ENCODE peak calls at places on chromosomes 3 and 15, in nine cellular contexts. X, E, D, W, J, G, R, O and F are unnamed samples.

GRCh38 chr15:44194397-44195150 is 497 bp downstream of the FRMD5 start:
- DNase-seq in O (no peak), E (peak; percentile 20), W (no peak), J (no peak), D (peak; percentile 50), X (no peak), R (peak; percentile 28), G (peak; percentile 52), F (peak; percentile 73)

GRCh38 chr3:136277634-136278033 is 27.5 kb downstream of the PCCB start:
- DNase-seq in E (no peak), O (no peak), D (no peak), W (no peak), J (no peak), X (peak; percentile 71), G (peak; percentile 36), R (no peak), F (peak; percentile 28)

GRCh38 chr3:16937421-16937820 is 52.7 kb downstream of the PLCL2 start:
- DNase-seq in O (no peak), X (no peak), R (no peak), E (no peak), D (no peak), J (no peak), G (no peak), W (no peak), F (no peak)

GRCh38 chr3:54339608-54340007 is 217.3 kb downstream of the CACNA2D3 start:
- DNase-seq in E (no peak), R (no peak), D (no peak), J (no peak), O (no peak), G (no peak), X (no peak), W (no peak), F (no peak)

GRCh38 chr3:123586131-123586530 is 1.3 kb upstream of the HACD2 start:
- DNase-seq in R (peak; percentile 49), J (peak; percentile 69), O (peak; percentile 72), G (peak; percentile 73), D (peak; percentile 40), E (no peak), X (peak; percentile 90), W (peak; percentile 67), F (peak; percentile 82)

GRCh38 chr3:39106281-39107055 is 959 bp downstream of the GORASP1 start:
- DNase-seq in R (no peak), W (no peak), G (no peak), D (no peak), O (no peak), E (no peak), X (peak; percentile 61), J (peak; percentile 44), F (peak; percentile 47)

GRCh38 chr3:150073031-150073430 is 102.3 kb upstream of the PFN2 start:
- DNase-seq in O (no peak), X (no peak), J (no peak), E (no peak), R (no peak), G (no peak), D (no peak), W (no peak), F (no peak)

GRCh38 chr3:194671511-194671899 is 486 bp downstream of the LSG1 start:
- DNase-seq in W (peak; percentile 24), O (peak; percentile 28), G (no peak), R (no peak), E (no peak), X (peak; percentile 60), D (no peak), J (peak; percentile 14), F (no peak)

GRCh38 chr3:37956353-37957184 is 34.0 kb upstream of the VILL start:
- DNase-seq in R (no peak), E (no peak), X (peak; percentile 48), O (no peak), G (no peak), W (no peak), D (no peak), J (no peak), F (no peak)

GRCh38 chr3:10949197-10949596 is 43.4 kb upstream of the SLC6A1 start:
- DNase-seq in W (no peak), G (no peak), O (no peak), R (no peak), E (no peak), J (no peak), D (no peak), X (no peak), F (no peak)

GRCh38 chr3:10187295-10187876 is 22.7 kb downstream of the IRAK2 start:
- DNase-seq in E (no peak), J (no peak), O (no peak), G (no peak), R (no peak), X (peak; percentile 39), W (no peak), D (no peak), F (no peak)

GRCh38 chr3:41362638-41363559 is 163.6 kb downstream of the CTNNB1 start:
- DNase-seq in J (no peak), R (no peak), D (no peak), G (no peak), E (no peak), W (no peak), O (peak; percentile 18), X (peak; percentile 69), F (no peak)

GRCh38 chr15:39856357-39856756 is 63.7 kb downstream of the GPR176 start:
- DNase-seq in O (no peak), J (no peak), D (no peak), E (no peak), G (no peak), W (no peak), R (no peak), X (no peak), F (no peak)

GRCh38 chr15:28191832-28192231 is 92.7 kb upstream of the OCA2 start:
- DNase-seq in X (peak; percentile 40), D (peak; percentile 70), O (no peak), W (no peak), G (no peak), E (peak; percentile 54), R (peak; percentile 33), J (no peak), F (no peak)
- TF ChIP-seq CTCF in X (peak; percentile 43), D (peak; percentile 57), O (no peak), W (peak; percentile 10), G (no peak), E (peak; percentile 58), R (peak; percentile 29), J (no peak), F (no peak)

GRCh38 chr3:8506611-8507061 is 5.0 kb downstream of the LMCD1 start:
- DNase-seq in R (no peak), G (no peak), E (no peak), D (peak; percentile 51), O (no peak), X (no peak), W (no peak), J (no peak), F (no peak)

GRCh38 chr3:8507496-8507895 is 5.9 kb downstream of the LMCD1 start:
- DNase-seq in O (no peak), X (no peak), J (no peak), D (no peak), R (no peak), G (no peak), W (no peak), E (no peak), F (no peak)

GRCh38 chr3:8504611-8504973 is 3.0 kb downstream of the LMCD1 start:
- DNase-seq in G (no peak), R (no peak), E (no peak), O (no peak), X (no peak), D (no peak), W (no peak), J (no peak), F (no peak)

GRCh38 chr3:8503871-8504610 is 2.4 kb downstream of the LMCD1 start:
- DNase-seq in R (no peak), G (peak; percentile 67), J (no peak), W (no peak), D (no peak), X (peak; percentile 57), O (peak; percentile 47), E (no peak), F (no peak)

DNA sequence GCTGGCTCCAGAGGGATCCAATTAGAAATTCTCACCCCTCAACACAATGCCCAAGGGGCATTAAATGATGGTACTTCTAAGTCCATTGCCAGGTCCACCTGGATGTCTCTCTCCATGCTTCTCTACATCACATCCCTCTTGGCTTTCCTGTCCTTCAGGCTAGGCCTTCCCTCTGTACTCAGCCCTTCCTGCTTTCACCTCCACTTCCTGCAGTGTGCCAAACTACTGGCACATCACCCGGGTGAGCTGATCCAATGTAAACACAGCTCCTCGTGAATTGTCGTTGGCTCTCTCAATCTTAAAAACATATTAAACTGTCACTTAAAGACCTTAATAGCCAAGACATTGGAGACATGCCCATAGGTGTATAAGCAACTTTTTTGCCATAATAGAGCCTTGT is 4.0 kb downstream of the LMCD1 start:
- DNase-seq in W (no peak), R (peak; percentile 36), D (no peak), E (no peak), G (no peak), X (no peak), J (no peak), O (no peak), F (no peak)
- H3K4me1 ChIP-seq in W (peaks cover 65% of the 10 kb centered on the region), R (peaks cover 34% of the 10 kb centered on the region), D (peaks cover 9% of the 10 kb centered on the region), E (peaks cover 72% of the 10 kb centered on the region), G (peaks cover 62% of the 10 kb centered on the region), X (peaks cover 29% of the 10 kb centered on the region), J (no peaks in the 10 kb centered on the region), O (peaks cover 54% of the 10 kb centered on the region), F (peaks cover 3% of the 10 kb centered on the region)

DNA sequence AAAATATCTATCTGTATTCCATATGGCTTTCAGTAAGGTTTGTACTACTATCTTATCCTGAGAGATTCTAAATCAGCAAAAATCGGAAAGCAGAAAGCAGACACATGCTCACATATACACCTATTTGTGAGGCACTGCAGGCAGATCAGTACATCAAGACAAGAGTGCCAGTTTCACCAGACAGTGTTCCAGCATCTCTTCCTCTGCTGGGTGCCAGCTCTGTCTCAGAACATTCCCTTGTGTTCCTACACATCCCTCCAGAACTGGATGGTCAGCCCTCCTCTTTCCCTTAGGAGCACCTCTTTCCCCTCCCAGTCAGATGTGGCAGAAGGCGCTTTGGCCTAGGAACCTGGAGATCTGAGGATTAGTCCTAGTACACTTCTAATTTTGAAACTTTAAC is 121.3 kb upstream of the IL12A start:
- DNase-seq in J (no peak), E (no peak), G (no peak), X (no peak), O (no peak), W (no peak), R (no peak), D (no peak), F (no peak)
- TF ChIP-seq CTCF in J (no peak), E (no peak), G (no peak), X (no peak), O (no peak), W (no peak), R (no peak), D (no peak), F (no peak)

DNA sequence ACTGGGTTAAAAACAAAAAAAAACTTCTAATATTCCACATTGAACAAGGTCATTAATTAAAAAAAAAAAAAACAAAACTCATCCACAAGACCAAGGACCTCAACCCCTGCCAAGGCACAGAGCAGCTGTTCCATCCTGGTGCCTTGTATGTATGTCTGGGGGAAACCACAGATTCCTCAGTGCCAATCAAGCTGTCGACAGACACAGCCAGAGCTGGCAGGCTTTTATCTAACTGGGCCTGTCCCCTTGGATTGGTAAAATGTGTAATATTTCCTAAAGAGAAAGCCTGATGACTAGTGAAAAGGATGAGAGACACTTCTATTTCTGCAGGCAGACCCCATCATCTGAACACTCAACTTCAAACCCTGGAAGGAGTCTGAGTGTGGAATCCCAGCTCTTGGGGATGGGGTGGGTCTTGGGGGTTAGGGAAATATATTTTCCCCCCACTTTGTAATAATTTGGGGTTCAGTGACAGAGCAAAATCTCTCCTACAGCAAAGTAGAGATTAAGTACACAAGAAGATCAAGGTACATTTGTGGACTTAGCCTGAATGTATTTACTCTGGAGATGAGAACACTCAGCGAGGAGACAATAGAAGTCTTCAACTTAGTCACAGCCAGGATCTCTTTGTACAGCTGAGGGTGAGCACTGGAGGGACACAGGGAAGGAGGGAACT is 69.0 kb downstream of the TTC23 start:
- DNase-seq in G (no peak), O (peak; percentile 83), R (no peak), J (no peak), E (no peak), D (no peak), W (no peak), X (no peak), F (no peak)
- H3K4me1 ChIP-seq in G (peaks cover 7% of the 10 kb centered on the region), O (peaks cover 23% of the 10 kb centered on the region), R (peaks cover 4% of the 10 kb centered on the region), J (no peaks in the 10 kb centered on the region), E (peaks cover 31% of the 10 kb centered on the region), D (peaks cover under 1% of the 10 kb centered on the region), W (no peaks in the 10 kb centered on the region), X (peaks cover 6% of the 10 kb centered on the region), F (no peaks in the 10 kb centered on the region)